ENCODE peak calls at places on chromosome 21, in five cellular contexts. G, K, L, Z and U are unnamed samples.

GRCh38 chr21:46060596-46061061 is 37.3 kb upstream of the COL6A2 start:
- DNase-seq in L (peak; percentile 99), G (no peak), K (peak; percentile 100), Z (no peak), U (no peak)

GRCh38 chr21:26171310-26172100 is 935 bp upstream of the APP start:
- DNase-seq in K (no peak), G (no peak), L (no peak), Z (no peak), U (no peak)

GRCh38 chr21:42330380-42331336 is 15.4 kb upstream of the TFF3 start:
- DNase-seq in K (no peak), G (no peak), Z (no peak), L (no peak), U (no peak)

GRCh38 chr21:41641821-41642368 is 125.0 kb downstream of the RIPK4 start:
- DNase-seq in K (peak; percentile 94), L (peak; percentile 97), G (no peak), Z (no peak), U (no peak)

GRCh38 chr21:15011967-15012366 is 52.8 kb downstream of the NRIP1 start:
- DNase-seq in L (no peak), G (no peak), Z (no peak), K (no peak), U (no peak)

GRCh38 chr21:35273331-35273730 is 224.2 kb upstream of the RUNX1 start:
- DNase-seq in Z (peak; percentile 37), G (no peak), K (no peak), L (peak; percentile 73), U (peak; percentile 35)

GRCh38 chr21:21291883-21292569 is 293.8 kb downstream of the NCAM2 start:
- DNase-seq in G (no peak), Z (no peak), K (no peak), L (no peak), U (no peak)

GRCh38 chr21:30713786-30714185 is 4.8 kb downstream of the KRTAP21-3 start:
- DNase-seq in G (no peak), K (no peak), Z (no peak), L (no peak), U (no peak)

GRCh38 chr21:42348762-42349161 is 2.0 kb downstream of the TFF2 start:
- DNase-seq in L (no peak), K (no peak), G (no peak), Z (no peak), U (no peak)

GRCh38 chr21:46500224-46500861 is 41.7 kb downstream of the DIP2A start:
- DNase-seq in Z (no peak), L (peak; percentile 85), K (peak; percentile 40), G (no peak), U (no peak)

GRCh38 chr21:31553926-31554325 is 105.6 kb upstream of the SOD1 start:
- DNase-seq in G (no peak), Z (no peak), L (no peak), K (no peak), U (no peak)

GRCh38 chr21:31727181-31727580 is 4.7 kb downstream of the SCAF4 start:
- DNase-seq in Z (no peak), K (no peak), G (no peak), L (no peak), U (no peak)

GRCh38 chr21:25409992-25410391 is 197.3 kb downstream of the MRPL39 start:
- DNase-seq in K (no peak), G (no peak), Z (no peak), L (no peak), U (no peak)

GRCh38 chr21:41895643-41896493 is 16.7 kb upstream of the PRDM15 start:
- DNase-seq in G (peak; percentile 46), Z (peak; percentile 56), L (no peak), K (peak; percentile 18), U (peak; percentile 72)

GRCh38 chr21:39348040-39348354 is 891 bp downstream of the HMGN1 start:
- DNase-seq in L (no peak), G (no peak), Z (no peak), K (no peak), U (no peak)
- H2AFZ ChIP-seq in L (peak overlapping the region; percentile 47), G (no peak overlapping the region), Z (no peak overlapping the region), K (peak overlapping the region; percentile 92), U (no peak overlapping the region)

DNA sequence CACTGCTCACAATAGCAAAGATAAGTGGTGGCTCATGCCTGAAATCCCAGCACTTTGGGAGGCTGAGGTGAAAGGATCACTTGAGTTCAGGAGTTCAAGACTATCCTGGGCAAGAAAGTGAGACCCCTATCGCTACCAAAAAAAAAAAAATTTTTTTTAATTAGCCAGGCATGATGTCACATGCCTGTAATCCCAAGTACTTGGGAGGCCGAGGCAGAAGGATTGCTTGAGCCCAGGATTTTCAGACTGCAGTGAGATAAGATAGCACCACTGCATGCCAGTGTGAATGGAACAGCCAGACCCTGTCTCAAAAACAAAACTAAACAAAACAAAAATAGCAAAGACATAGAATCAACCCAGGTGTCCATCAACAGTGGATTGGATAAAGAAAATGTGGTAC is 50.6 kb downstream of the HSF2BP start:
- DNase-seq in L (no peak), Z (no peak), K (no peak), G (no peak), U (no peak)
- H3K27ac ChIP-seq in L (peak overlapping the region; percentile 81), Z (no peak overlapping the region), K (no peak overlapping the region), G (no peak overlapping the region), U (no peak overlapping the region)

GRCh38 chr21:44910229-44911065 is 10.3 kb downstream of the ITGB2 start:
- DNase-seq in G (peak; percentile 59), Z (no peak), K (no peak), L (no peak), U (no peak)

GRCh38 chr21:44911384-44912157 is 9.1 kb downstream of the ITGB2 start:
- DNase-seq in G (peak; percentile 48), Z (no peak), L (peak; percentile 92), K (no peak), U (no peak)

GRCh38 chr21:44909719-44910118 is 11.0 kb downstream of the ITGB2 start:
- DNase-seq in L (no peak), G (no peak), Z (no peak), K (no peak), U (no peak)

GRCh38 chr21:44912158-44912473 is 8.6 kb downstream of the ITGB2 start:
- DNase-seq in Z (no peak), K (no peak), L (no peak), G (no peak), U (no peak)

DNA sequence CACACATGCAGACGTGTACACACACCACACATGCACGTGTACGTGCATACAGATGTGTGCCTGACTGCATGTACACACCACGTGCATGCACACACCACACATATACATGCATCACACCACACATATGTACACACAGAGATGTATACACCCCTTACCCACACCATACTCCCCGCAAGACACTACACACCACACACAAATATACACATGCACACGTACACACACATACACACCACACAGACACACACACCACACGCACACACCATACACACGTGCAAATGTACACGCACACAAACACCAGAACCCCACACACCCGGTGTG is 9.7 kb downstream of the ITGB2 start:
- DNase-seq in Z (no peak), L (no peak), G (no peak), K (no peak), U (no peak)
- H2AFZ ChIP-seq in Z (no peak overlapping the region), L (peak overlapping the region; percentile 42), G (no peak overlapping the region), K (peak overlapping the region; percentile 14), U (no peak overlapping the region)

GRCh38 chr21:36914244-36915013 is 52.0 kb downstream of the HLCS start:
- DNase-seq in G (no peak), K (no peak), L (no peak), Z (peak; percentile 30), U (no peak)
- H3K27ac ChIP-seq in G (no peak overlapping the region), K (no peak overlapping the region), L (peak overlapping the region; percentile 36), Z (peak overlapping the region; percentile 48), U (no peak overlapping the region)

GRCh38 chr21:28633803-28634572 is 358.7 kb downstream of the LTN1 start:
- DNase-seq in L (peak; percentile 91), G (no peak), Z (no peak), K (peak; percentile 95), U (no peak)
- H2AFZ ChIP-seq in L (no peak overlapping the region), G (no peak overlapping the region), Z (peak overlapping the region; percentile 28), K (peak overlapping the region; percentile 64), U (no peak overlapping the region)

GRCh38 chr21:34204481-34205439 is 131.4 kb downstream of the MRPS6 start:
- DNase-seq in L (no peak), Z (no peak), G (no peak), K (no peak), U (no peak)
- H3K27ac ChIP-seq in L (no peak overlapping the region), Z (no peak overlapping the region), G (no peak overlapping the region), K (peak overlapping the region; percentile 26), U (no peak overlapping the region)

GRCh38 chr21:37220981-37221664 is 46.0 kb downstream of the VPS26C start:
- DNase-seq in Z (peak; percentile 95), G (peak; percentile 97), K (peak; percentile 87), L (peak; percentile 90), U (peak; percentile 89)
- H2AFZ ChIP-seq in Z (peak overlapping the region; percentile 96), G (peak overlapping the region; percentile 90), K (peak overlapping the region; percentile 96), L (peak overlapping the region; percentile 67), U (no peak overlapping the region)

GRCh38 chr21:34266322-34266721 is 97.5 kb upstream of the KCNE2 start:
- DNase-seq in G (no peak), Z (no peak), L (no peak), K (no peak), U (no peak)
- H3K27ac ChIP-seq in G (no peak overlapping the region), Z (no peak overlapping the region), L (no peak overlapping the region), K (no peak overlapping the region), U (no peak overlapping the region)

GRCh38 chr21:17745086-17745485 is 74.1 kb downstream of the C21orf91 start:
- DNase-seq in K (no peak), L (no peak), Z (no peak), G (no peak), U (no peak)
- H2AFZ ChIP-seq in K (no peak overlapping the region), L (no peak overlapping the region), Z (no peak overlapping the region), G (no peak overlapping the region), U (no peak overlapping the region)